ENCODE peak calls at places on chromosomes 11 and 22, in seven cellular contexts. H, O, L, P, J, A and N are unnamed samples.

GRCh38 chr22:45878051-45878764 is 98.8 kb downstream of the WNT7B start:
- DNase-seq in L (no peak), O (no peak), A (no peak), J (no peak), P (no peak), H (no peak), N (no peak)

GRCh38 chr11:6397156-6397555 is 6.9 kb downstream of the SMPD1 start:
- DNase-seq in J (peak), A (no peak), L (no peak), H (no peak), O (no peak), P (no peak), N (no peak)

GRCh38 chr11:8841899-8842298 is 69.1 kb upstream of the AKIP1 start:
- DNase-seq in J (no peak), A (no peak), O (no peak), L (no peak), H (no peak), P (no peak), N (no peak)

GRCh38 chr11:12372111-12372510 is 5.3 kb upstream of the PARVA start:
- DNase-seq in J (no peak), A (no peak), H (no peak), L (no peak), P (no peak), O (no peak), N (no peak)

GRCh38 chr11:8149726-8150125 is 19.1 kb downstream of the RIC3 start:
- DNase-seq in O (no peak), H (no peak), A (no peak), L (no peak), J (no peak), P (no peak), N (no peak)

GRCh38 chr22:18126606-18127005 is 16.0 kb downstream of the TUBA8 start:
- DNase-seq in J (no peak), L (no peak), P (no peak), H (no peak), A (no peak), O (no peak), N (no peak)

GRCh38 chr11:67401495-67402191 is at the start of gene PPP1CA:
- DNase-seq in O (peak), L (peak), P (peak), H (no peak), A (peak), J (peak), N (peak)

GRCh38 chr11:21040615-21041014 is 371.2 kb downstream of the NELL1 start:
- DNase-seq in O (no peak), H (no peak), L (no peak), P (no peak), J (no peak), A (no peak), N (no peak)

GRCh38 chr11:13384837-13385417 is 78.1 kb downstream of the BTBD10 start:
- DNase-seq in H (peak), O (peak), J (peak), A (no peak), P (peak), L (no peak), N (no peak)

GRCh38 chr22:18091478-18091877 is 13.7 kb downstream of the PEX26 start:
- DNase-seq in P (no peak), L (no peak), J (no peak), H (no peak), O (no peak), A (no peak), N (no peak)

GRCh38 chr11:35009191-35009940 is 92.9 kb downstream of the PDHX start:
- DNase-seq in H (no peak), L (no peak), J (peak), P (peak), A (no peak), O (no peak), N (no peak)